ENCODE peak calls at places on chromosomes 5 and 9, in nine cellular contexts. One of them, this sample, is unnamed.

GRCh38 chr9:114484854-114485443 is 20.3 kb downstream of the WHRN start:
- DNase-seq in T47D: no peak
- DNase-seq in T-helper 1 cell: no peak
- DNase-seq in BE2C: no peak
- DNase-seq in LNCaP clone FGC: no peak
- DNase-seq in hypothalamus: no peak
- DNase-seq in activated CD4-positive, alpha-beta memory T cell treated with anti-CD3 and anti-CD28 coated beads, Interleukin-2, amount 10 ng/mL, durations not matched to agents 7 days and 5 days: peak
- DNase-seq in HEK293T: no peak
- DNase-seq in effector memory CD8-positive, alpha-beta T cell: peak
- DNase-seq in this sample: no peak

GRCh38 chr5:141050622-141051525 is at the start of gene PCDHB1:
- DNase-seq in T47D: peak
- DNase-seq in T-helper 1 cell: no peak
- DNase-seq in BE2C: no peak
- DNase-seq in LNCaP clone FGC: no peak
- DNase-seq in hypothalamus: no peak
- DNase-seq in activated CD4-positive, alpha-beta memory T cell treated with anti-CD3 and anti-CD28 coated beads, Interleukin-2, amount 10 ng/mL, durations not matched to agents 7 days and 5 days: no peak
- DNase-seq in HEK293T: no peak
- DNase-seq in effector memory CD8-positive, alpha-beta T cell: no peak
- DNase-seq in this sample: no peak

GRCh38 chr5:155040984-155041383 is 27.4 kb downstream of the KIF4B start:
- DNase-seq in T47D: no peak
- DNase-seq in T-helper 1 cell: no peak
- DNase-seq in BE2C: no peak
- DNase-seq in LNCaP clone FGC: no peak
- DNase-seq in hypothalamus: no peak
- DNase-seq in activated CD4-positive, alpha-beta memory T cell treated with anti-CD3 and anti-CD28 coated beads, Interleukin-2, amount 10 ng/mL, durations not matched to agents 7 days and 5 days: no peak
- DNase-seq in HEK293T: no peak
- DNase-seq in effector memory CD8-positive, alpha-beta T cell: no peak
- DNase-seq in this sample: no peak

GRCh38 chr5:20615888-20616563 is 628.0 kb upstream of the CDH18 start:
- DNase-seq in T47D: peak
- DNase-seq in T-helper 1 cell: no peak
- DNase-seq in BE2C: no peak
- DNase-seq in LNCaP clone FGC: no peak
- DNase-seq in hypothalamus: no peak
- DNase-seq in activated CD4-positive, alpha-beta memory T cell treated with anti-CD3 and anti-CD28 coated beads, Interleukin-2, amount 10 ng/mL, durations not matched to agents 7 days and 5 days: no peak
- DNase-seq in HEK293T: no peak
- DNase-seq in effector memory CD8-positive, alpha-beta T cell: no peak
- DNase-seq in this sample: no peak

GRCh38 chr5:131986161-131986912 is 25.1 kb downstream of the ACSL6 start:
- DNase-seq in T47D: no peak
- DNase-seq in T-helper 1 cell: no peak
- DNase-seq in BE2C: no peak
- DNase-seq in LNCaP clone FGC: no peak
- DNase-seq in hypothalamus: no peak
- DNase-seq in activated CD4-positive, alpha-beta memory T cell treated with anti-CD3 and anti-CD28 coated beads, Interleukin-2, amount 10 ng/mL, durations not matched to agents 7 days and 5 days: no peak
- DNase-seq in HEK293T: no peak
- DNase-seq in effector memory CD8-positive, alpha-beta T cell: no peak
- DNase-seq in this sample: no peak

GRCh38 chr9:78954286-78954685 is 617.5 kb upstream of the TLE4 start:
- DNase-seq in T47D: no peak
- DNase-seq in T-helper 1 cell: no peak
- DNase-seq in BE2C: no peak
- DNase-seq in LNCaP clone FGC: no peak
- DNase-seq in hypothalamus: no peak
- DNase-seq in activated CD4-positive, alpha-beta memory T cell treated with anti-CD3 and anti-CD28 coated beads, Interleukin-2, amount 10 ng/mL, durations not matched to agents 7 days and 5 days: no peak
- DNase-seq in HEK293T: no peak
- DNase-seq in effector memory CD8-positive, alpha-beta T cell: no peak
- DNase-seq in this sample: no peak

GRCh38 chr5:79736528-79737514 is 47.2 kb downstream of the CMYA5 start:
- DNase-seq in T47D: no peak
- DNase-seq in T-helper 1 cell: no peak
- DNase-seq in BE2C: no peak
- DNase-seq in LNCaP clone FGC: no peak
- DNase-seq in hypothalamus: no peak
- DNase-seq in activated CD4-positive, alpha-beta memory T cell treated with anti-CD3 and anti-CD28 coated beads, Interleukin-2, amount 10 ng/mL, durations not matched to agents 7 days and 5 days: peak
- DNase-seq in HEK293T: no peak
- DNase-seq in effector memory CD8-positive, alpha-beta T cell: no peak
- DNase-seq in this sample: no peak

GRCh38 chr9:95750725-95751644 is 124.5 kb upstream of the ERCC6L2 start:
- DNase-seq in T47D: no peak
- DNase-seq in T-helper 1 cell: no peak
- DNase-seq in BE2C: no peak
- DNase-seq in LNCaP clone FGC: no peak
- DNase-seq in hypothalamus: no peak
- DNase-seq in activated CD4-positive, alpha-beta memory T cell treated with anti-CD3 and anti-CD28 coated beads, Interleukin-2, amount 10 ng/mL, durations not matched to agents 7 days and 5 days: peak
- DNase-seq in HEK293T: no peak
- DNase-seq in effector memory CD8-positive, alpha-beta T cell: no peak
- DNase-seq in this sample: no peak

GRCh38 chr5:115379622-115380344 is 83.3 kb upstream of the CCDC112 start:
- DNase-seq in T47D: peak
- DNase-seq in T-helper 1 cell: no peak
- DNase-seq in BE2C: no peak
- DNase-seq in LNCaP clone FGC: peak
- DNase-seq in hypothalamus: no peak
- DNase-seq in activated CD4-positive, alpha-beta memory T cell treated with anti-CD3 and anti-CD28 coated beads, Interleukin-2, amount 10 ng/mL, durations not matched to agents 7 days and 5 days: peak
- DNase-seq in HEK293T: no peak
- DNase-seq in effector memory CD8-positive, alpha-beta T cell: no peak
- DNase-seq in this sample: no peak

GRCh38 chr5:112529525-112529924 is 110.4 kb upstream of the EPB41L4A start:
- DNase-seq in T47D: peak
- DNase-seq in T-helper 1 cell: no peak
- DNase-seq in BE2C: no peak
- DNase-seq in LNCaP clone FGC: no peak
- DNase-seq in hypothalamus: no peak
- DNase-seq in activated CD4-positive, alpha-beta memory T cell treated with anti-CD3 and anti-CD28 coated beads, Interleukin-2, amount 10 ng/mL, durations not matched to agents 7 days and 5 days: no peak
- DNase-seq in HEK293T: peak
- DNase-seq in effector memory CD8-positive, alpha-beta T cell: no peak
- DNase-seq in this sample: no peak

GRCh38 chr5:172958268-172959046 is 767 bp upstream of the RPL26L1 start:
- DNase-seq in T47D: peak
- DNase-seq in T-helper 1 cell: peak
- DNase-seq in BE2C: peak
- DNase-seq in LNCaP clone FGC: no peak
- DNase-seq in hypothalamus: no peak
- DNase-seq in activated CD4-positive, alpha-beta memory T cell treated with anti-CD3 and anti-CD28 coated beads, Interleukin-2, amount 10 ng/mL, durations not matched to agents 7 days and 5 days: peak
- DNase-seq in HEK293T: peak
- DNase-seq in effector memory CD8-positive, alpha-beta T cell: peak
- DNase-seq in this sample: peak

GRCh38 chr9:36063804-36064447 is 27.2 kb downstream of the RECK start:
- DNase-seq in T47D: no peak
- DNase-seq in T-helper 1 cell: no peak
- DNase-seq in BE2C: no peak
- DNase-seq in LNCaP clone FGC: no peak
- DNase-seq in hypothalamus: no peak
- DNase-seq in activated CD4-positive, alpha-beta memory T cell treated with anti-CD3 and anti-CD28 coated beads, Interleukin-2, amount 10 ng/mL, durations not matched to agents 7 days and 5 days: no peak
- DNase-seq in HEK293T: no peak
- DNase-seq in effector memory CD8-positive, alpha-beta T cell: no peak
- DNase-seq in this sample: no peak

GRCh38 chr5:4994994-4995393 is 145.1 kb upstream of the ADAMTS16 start:
- DNase-seq in T47D: no peak
- DNase-seq in T-helper 1 cell: no peak
- DNase-seq in BE2C: no peak
- DNase-seq in LNCaP clone FGC: no peak
- DNase-seq in hypothalamus: no peak
- DNase-seq in activated CD4-positive, alpha-beta memory T cell treated with anti-CD3 and anti-CD28 coated beads, Interleukin-2, amount 10 ng/mL, durations not matched to agents 7 days and 5 days: no peak
- DNase-seq in HEK293T: no peak
- DNase-seq in effector memory CD8-positive, alpha-beta T cell: no peak
- DNase-seq in this sample: no peak

GRCh38 chr5:72366324-72366976 is 46.3 kb downstream of the PTCD2 start:
- DNase-seq in T47D: peak
- DNase-seq in T-helper 1 cell: no peak
- DNase-seq in BE2C: peak
- DNase-seq in LNCaP clone FGC: peak
- DNase-seq in hypothalamus: no peak
- DNase-seq in activated CD4-positive, alpha-beta memory T cell treated with anti-CD3 and anti-CD28 coated beads, Interleukin-2, amount 10 ng/mL, durations not matched to agents 7 days and 5 days: peak
- DNase-seq in HEK293T: peak
- DNase-seq in effector memory CD8-positive, alpha-beta T cell: peak
- DNase-seq in this sample: peak

GRCh38 chr5:87081511-87082372 is 185.9 kb upstream of the RASA1 start:
- DNase-seq in T47D: no peak
- DNase-seq in T-helper 1 cell: no peak
- DNase-seq in BE2C: no peak
- DNase-seq in LNCaP clone FGC: no peak
- DNase-seq in hypothalamus: no peak
- DNase-seq in activated CD4-positive, alpha-beta memory T cell treated with anti-CD3 and anti-CD28 coated beads, Interleukin-2, amount 10 ng/mL, durations not matched to agents 7 days and 5 days: peak
- DNase-seq in HEK293T: no peak
- DNase-seq in effector memory CD8-positive, alpha-beta T cell: peak
- DNase-seq in this sample: no peak

GRCh38 chr5:159951387-159951786 is 35.1 kb downstream of the ADRA1B start:
- DNase-seq in T47D: no peak
- DNase-seq in T-helper 1 cell: no peak
- DNase-seq in BE2C: peak
- DNase-seq in LNCaP clone FGC: no peak
- DNase-seq in hypothalamus: no peak
- DNase-seq in activated CD4-positive, alpha-beta memory T cell treated with anti-CD3 and anti-CD28 coated beads, Interleukin-2, amount 10 ng/mL, durations not matched to agents 7 days and 5 days: no peak
- DNase-seq in HEK293T: peak
- DNase-seq in effector memory CD8-positive, alpha-beta T cell: no peak
- DNase-seq in this sample: no peak

GRCh38 chr5:141369994-141370848 is at the start of gene PCDHGB3:
- DNase-seq in T47D: no peak
- DNase-seq in T-helper 1 cell: peak
- DNase-seq in BE2C: no peak
- DNase-seq in LNCaP clone FGC: no peak
- DNase-seq in hypothalamus: no peak
- DNase-seq in activated CD4-positive, alpha-beta memory T cell treated with anti-CD3 and anti-CD28 coated beads, Interleukin-2, amount 10 ng/mL, durations not matched to agents 7 days and 5 days: peak
- DNase-seq in HEK293T: peak
- DNase-seq in effector memory CD8-positive, alpha-beta T cell: no peak
- DNase-seq in this sample: no peak

GRCh38 chr9:78821126-78821822 is 524.3 kb downstream of the PSAT1 start:
- DNase-seq in T47D: peak
- DNase-seq in T-helper 1 cell: no peak
- DNase-seq in BE2C: no peak
- DNase-seq in LNCaP clone FGC: peak
- DNase-seq in hypothalamus: no peak
- DNase-seq in activated CD4-positive, alpha-beta memory T cell treated with anti-CD3 and anti-CD28 coated beads, Interleukin-2, amount 10 ng/mL, durations not matched to agents 7 days and 5 days: no peak
- DNase-seq in HEK293T: peak
- DNase-seq in effector memory CD8-positive, alpha-beta T cell: no peak
- DNase-seq in this sample: no peak

GRCh38 chr5:108739376-108739775 is 8.3 kb upstream of the FER start:
- DNase-seq in T47D: no peak
- DNase-seq in T-helper 1 cell: no peak
- DNase-seq in BE2C: no peak
- DNase-seq in LNCaP clone FGC: no peak
- DNase-seq in hypothalamus: no peak
- DNase-seq in activated CD4-positive, alpha-beta memory T cell treated with anti-CD3 and anti-CD28 coated beads, Interleukin-2, amount 10 ng/mL, durations not matched to agents 7 days and 5 days: no peak
- DNase-seq in HEK293T: no peak
- DNase-seq in effector memory CD8-positive, alpha-beta T cell: no peak
- DNase-seq in this sample: no peak

GRCh38 chr5:132283423-132284043 is 10.7 kb upstream of the SLC22A4 start:
- DNase-seq in T47D: peak
- DNase-seq in T-helper 1 cell: no peak
- DNase-seq in BE2C: peak
- DNase-seq in LNCaP clone FGC: no peak
- DNase-seq in hypothalamus: no peak
- DNase-seq in activated CD4-positive, alpha-beta memory T cell treated with anti-CD3 and anti-CD28 coated beads, Interleukin-2, amount 10 ng/mL, durations not matched to agents 7 days and 5 days: no peak
- DNase-seq in HEK293T: peak
- DNase-seq in effector memory CD8-positive, alpha-beta T cell: no peak
- DNase-seq in this sample: no peak

GRCh38 chr5:164370841-164371240 is 865.4 kb downstream of the MAT2B start:
- DNase-seq in T47D: no peak
- DNase-seq in T-helper 1 cell: no peak
- DNase-seq in BE2C: no peak
- DNase-seq in LNCaP clone FGC: peak
- DNase-seq in hypothalamus: no peak
- DNase-seq in activated CD4-positive, alpha-beta memory T cell treated with anti-CD3 and anti-CD28 coated beads, Interleukin-2, amount 10 ng/mL, durations not matched to agents 7 days and 5 days: no peak
- DNase-seq in HEK293T: no peak
- DNase-seq in effector memory CD8-positive, alpha-beta T cell: no peak
- DNase-seq in this sample: no peak

GRCh38 chr9:347667-348292 is 133.1 kb downstream of the DOCK8 start:
- DNase-seq in T47D: peak
- DNase-seq in T-helper 1 cell: no peak
- DNase-seq in BE2C: no peak
- DNase-seq in LNCaP clone FGC: peak
- DNase-seq in hypothalamus: no peak
- DNase-seq in activated CD4-positive, alpha-beta memory T cell treated with anti-CD3 and anti-CD28 coated beads, Interleukin-2, amount 10 ng/mL, durations not matched to agents 7 days and 5 days: no peak
- DNase-seq in HEK293T: peak
- DNase-seq in effector memory CD8-positive, alpha-beta T cell: no peak
- DNase-seq in this sample: peak

GRCh38 chr9:96232539-96233241 is 69.3 kb downstream of the HSD17B3 start:
- DNase-seq in T47D: peak
- DNase-seq in T-helper 1 cell: no peak
- DNase-seq in BE2C: peak
- DNase-seq in LNCaP clone FGC: no peak
- DNase-seq in hypothalamus: no peak
- DNase-seq in activated CD4-positive, alpha-beta memory T cell treated with anti-CD3 and anti-CD28 coated beads, Interleukin-2, amount 10 ng/mL, durations not matched to agents 7 days and 5 days: peak
- DNase-seq in HEK293T: peak
- DNase-seq in effector memory CD8-positive, alpha-beta T cell: peak
- DNase-seq in this sample: peak

GRCh38 chr5:16550316-16550952 is 66.4 kb downstream of the RETREG1 start:
- DNase-seq in T47D: peak
- DNase-seq in T-helper 1 cell: no peak
- DNase-seq in BE2C: peak
- DNase-seq in LNCaP clone FGC: no peak
- DNase-seq in hypothalamus: no peak
- DNase-seq in activated CD4-positive, alpha-beta memory T cell treated with anti-CD3 and anti-CD28 coated beads, Interleukin-2, amount 10 ng/mL, durations not matched to agents 7 days and 5 days: peak
- DNase-seq in HEK293T: peak
- DNase-seq in effector memory CD8-positive, alpha-beta T cell: no peak
- DNase-seq in this sample: no peak

GRCh38 chr5:142391031-142391872 is 66.4 kb upstream of the SPRY4 start:
- DNase-seq in T47D: no peak
- DNase-seq in T-helper 1 cell: no peak
- DNase-seq in BE2C: peak
- DNase-seq in LNCaP clone FGC: no peak
- DNase-seq in hypothalamus: no peak
- DNase-seq in activated CD4-positive, alpha-beta memory T cell treated with anti-CD3 and anti-CD28 coated beads, Interleukin-2, amount 10 ng/mL, durations not matched to agents 7 days and 5 days: no peak
- DNase-seq in HEK293T: no peak
- DNase-seq in effector memory CD8-positive, alpha-beta T cell: no peak
- DNase-seq in this sample: no peak

GRCh38 chr5:94274684-94275083 is 343.7 kb downstream of the KIAA0825 start:
- DNase-seq in T47D: no peak
- DNase-seq in T-helper 1 cell: no peak
- DNase-seq in BE2C: no peak
- DNase-seq in LNCaP clone FGC: no peak
- DNase-seq in hypothalamus: no peak
- DNase-seq in activated CD4-positive, alpha-beta memory T cell treated with anti-CD3 and anti-CD28 coated beads, Interleukin-2, amount 10 ng/mL, durations not matched to agents 7 days and 5 days: no peak
- DNase-seq in HEK293T: no peak
- DNase-seq in effector memory CD8-positive, alpha-beta T cell: no peak
- DNase-seq in this sample: no peak

GRCh38 chr9:84121991-84122523 is 141.5 kb downstream of the RMI1 start:
- DNase-seq in T47D: no peak
- DNase-seq in T-helper 1 cell: no peak
- DNase-seq in BE2C: no peak
- DNase-seq in LNCaP clone FGC: no peak
- DNase-seq in hypothalamus: no peak
- DNase-seq in activated CD4-positive, alpha-beta memory T cell treated with anti-CD3 and anti-CD28 coated beads, Interleukin-2, amount 10 ng/mL, durations not matched to agents 7 days and 5 days: no peak
- DNase-seq in HEK293T: no peak
- DNase-seq in effector memory CD8-positive, alpha-beta T cell: no peak
- DNase-seq in this sample: no peak

GRCh38 chr5:140966293-140967225 is at the start of gene PCDHAC2:
- DNase-seq in T47D: peak
- DNase-seq in T-helper 1 cell: no peak
- DNase-seq in BE2C: peak
- DNase-seq in LNCaP clone FGC: no peak
- DNase-seq in hypothalamus: peak
- DNase-seq in activated CD4-positive, alpha-beta memory T cell treated with anti-CD3 and anti-CD28 coated beads, Interleukin-2, amount 10 ng/mL, durations not matched to agents 7 days and 5 days: no peak
- DNase-seq in HEK293T: no peak
- DNase-seq in effector memory CD8-positive, alpha-beta T cell: no peak
- DNase-seq in this sample: peak

GRCh38 chr5:52990531-52990925 is 1.4 kb downstream of the ITGA2 start:
- DNase-seq in T47D: no peak
- DNase-seq in T-helper 1 cell: no peak
- DNase-seq in BE2C: no peak
- DNase-seq in LNCaP clone FGC: no peak
- DNase-seq in hypothalamus: no peak
- DNase-seq in activated CD4-positive, alpha-beta memory T cell treated with anti-CD3 and anti-CD28 coated beads, Interleukin-2, amount 10 ng/mL, durations not matched to agents 7 days and 5 days: no peak
- DNase-seq in HEK293T: no peak
- DNase-seq in effector memory CD8-positive, alpha-beta T cell: no peak
- DNase-seq in this sample: no peak

GRCh38 chr5:129074903-129075302 is 19.6 kb upstream of the ISOC1 start:
- DNase-seq in T47D: no peak
- DNase-seq in T-helper 1 cell: no peak
- DNase-seq in BE2C: peak
- DNase-seq in LNCaP clone FGC: peak
- DNase-seq in hypothalamus: no peak
- DNase-seq in activated CD4-positive, alpha-beta memory T cell treated with anti-CD3 and anti-CD28 coated beads, Interleukin-2, amount 10 ng/mL, durations not matched to agents 7 days and 5 days: no peak
- DNase-seq in HEK293T: no peak
- DNase-seq in effector memory CD8-positive, alpha-beta T cell: no peak
- DNase-seq in this sample: no peak

GRCh38 chr9:5274770-5275169 is 29.7 kb downstream of the RLN2 start:
- DNase-seq in T47D: no peak
- DNase-seq in T-helper 1 cell: no peak
- DNase-seq in BE2C: no peak
- DNase-seq in LNCaP clone FGC: no peak
- DNase-seq in hypothalamus: no peak
- DNase-seq in activated CD4-positive, alpha-beta memory T cell treated with anti-CD3 and anti-CD28 coated beads, Interleukin-2, amount 10 ng/mL, durations not matched to agents 7 days and 5 days: no peak
- DNase-seq in HEK293T: no peak
- DNase-seq in effector memory CD8-positive, alpha-beta T cell: no peak
- DNase-seq in this sample: no peak